ENCODE peak calls at places on chromosomes 12 and 14, in eight cellular contexts. One of them, this sample, is unnamed. For H3K4me1, the result is how much of the 10 kb centered on the place peaks cover.

GRCh38 chr12:59030415-59030814 is 110.1 kb upstream of the LRIG3 start:
- DNase-seq in IMR-90: no peak
- DNase-seq in pancreas: peak
- DNase-seq in stomach: peak
- DNase-seq in hepatocyte: no peak
- DNase-seq in lower lobe of right lung: peak
- DNase-seq in upper lobe of left lung: no peak
- DNase-seq in uterus: no peak
- DNase-seq in this sample: no peak

GRCh38 chr14:104681689-104682074 is 7.7 kb upstream of the INF2 start:
- DNase-seq in IMR-90: peak
- DNase-seq in pancreas: peak
- DNase-seq in stomach: peak
- DNase-seq in hepatocyte: peak
- DNase-seq in lower lobe of right lung: peak
- DNase-seq in upper lobe of left lung: peak
- DNase-seq in uterus: peak
- DNase-seq in this sample: no peak

GRCh38 chr12:64806593-64806992 is 17.9 kb upstream of the TBC1D30 start:
- DNase-seq in IMR-90: peak
- DNase-seq in pancreas: no peak
- DNase-seq in stomach: no peak
- DNase-seq in hepatocyte: no peak
- DNase-seq in lower lobe of right lung: no peak
- DNase-seq in upper lobe of left lung: no peak
- DNase-seq in uterus: no peak
- DNase-seq in this sample: no peak

GRCh38 chr14:23398348-23398747 is 9.7 kb downstream of the MYH6 start:
- DNase-seq in IMR-90: no peak
- DNase-seq in pancreas: no peak
- DNase-seq in stomach: no peak
- DNase-seq in hepatocyte: no peak
- DNase-seq in lower lobe of right lung: no peak
- DNase-seq in upper lobe of left lung: no peak
- DNase-seq in uterus: no peak
- DNase-seq in this sample: no peak

GRCh38 chr14:91374287-91374880 is 43.2 kb downstream of the CCDC88C start:
- DNase-seq in IMR-90: no peak
- DNase-seq in pancreas: no peak
- DNase-seq in stomach: no peak
- DNase-seq in hepatocyte: no peak
- DNase-seq in lower lobe of right lung: no peak
- DNase-seq in upper lobe of left lung: no peak
- DNase-seq in uterus: no peak
- DNase-seq in this sample: no peak

GRCh38 chr14:66403183-66403582 is 83.0 kb upstream of the CCDC196 start:
- DNase-seq in IMR-90: peak
- DNase-seq in pancreas: no peak
- DNase-seq in stomach: no peak
- DNase-seq in hepatocyte: peak
- DNase-seq in lower lobe of right lung: no peak
- DNase-seq in upper lobe of left lung: no peak
- DNase-seq in uterus: no peak
- DNase-seq in this sample: no peak

GRCh38 chr12:57112492-57113294 is 1.5 kb upstream of the STAT6 start:
- DNase-seq in IMR-90: no peak
- DNase-seq in pancreas: no peak
- DNase-seq in stomach: peak
- DNase-seq in hepatocyte: no peak
- DNase-seq in lower lobe of right lung: no peak
- DNase-seq in upper lobe of left lung: no peak
- DNase-seq in uterus: no peak
- DNase-seq in this sample: no peak

GRCh38 chr12:14408208-14408607 is 42.7 kb downstream of the ATF7IP start:
- DNase-seq in IMR-90: peak
- DNase-seq in pancreas: no peak
- DNase-seq in stomach: no peak
- DNase-seq in hepatocyte: no peak
- DNase-seq in lower lobe of right lung: no peak
- DNase-seq in upper lobe of left lung: no peak
- DNase-seq in uterus: no peak
- DNase-seq in this sample: no peak

GRCh38 chr12:118493962-118494361 is 117.6 kb downstream of the SUDS3 start:
- DNase-seq in IMR-90: no peak
- DNase-seq in pancreas: no peak
- DNase-seq in stomach: no peak
- DNase-seq in hepatocyte: no peak
- DNase-seq in lower lobe of right lung: no peak
- DNase-seq in upper lobe of left lung: no peak
- DNase-seq in uterus: no peak
- DNase-seq in this sample: no peak

GRCh38 chr12:12147111-12147510 is 76.4 kb downstream of the BCL2L14 start:
- DNase-seq in IMR-90: no peak
- DNase-seq in pancreas: no peak
- DNase-seq in stomach: no peak
- DNase-seq in hepatocyte: no peak
- DNase-seq in lower lobe of right lung: no peak
- DNase-seq in upper lobe of left lung: no peak
- DNase-seq in uterus: no peak
- DNase-seq in this sample: no peak

GRCh38 chr14:22929848-22930364 is 730 bp upstream of the PRMT5 start:
- DNase-seq in IMR-90: no peak
- DNase-seq in pancreas: no peak
- DNase-seq in stomach: no peak
- DNase-seq in hepatocyte: no peak
- DNase-seq in lower lobe of right lung: no peak
- DNase-seq in upper lobe of left lung: no peak
- DNase-seq in uterus: no peak
- DNase-seq in this sample: no peak

GRCh38 chr14:77039285-77040058 is 11.0 kb upstream of the IRF2BPL start:
- DNase-seq in IMR-90: peak
- DNase-seq in pancreas: no peak
- DNase-seq in stomach: no peak
- DNase-seq in hepatocyte: peak
- DNase-seq in lower lobe of right lung: no peak
- DNase-seq in upper lobe of left lung: no peak
- DNase-seq in uterus: peak
- DNase-seq in this sample: no peak

GRCh38 chr12:124917135-124917840 is 2.8 kb upstream of the UBC start:
- DNase-seq in IMR-90: peak
- DNase-seq in pancreas: peak
- DNase-seq in stomach: peak
- DNase-seq in hepatocyte: peak
- DNase-seq in lower lobe of right lung: peak
- DNase-seq in upper lobe of left lung: peak
- DNase-seq in uterus: peak
- DNase-seq in this sample: peak

GRCh38 chr12:64187370-64187769 is 34.7 kb downstream of the KICS2 start:
- DNase-seq in IMR-90: peak
- DNase-seq in pancreas: no peak
- DNase-seq in stomach: no peak
- DNase-seq in hepatocyte: no peak
- DNase-seq in lower lobe of right lung: no peak
- DNase-seq in upper lobe of left lung: no peak
- DNase-seq in uterus: no peak
- DNase-seq in this sample: no peak

GRCh38 chr12:77724367-77724957 is 106.2 kb upstream of the NAV3 start:
- DNase-seq in IMR-90: peak
- DNase-seq in pancreas: no peak
- DNase-seq in stomach: no peak
- DNase-seq in hepatocyte: peak
- DNase-seq in lower lobe of right lung: no peak
- DNase-seq in upper lobe of left lung: no peak
- DNase-seq in uterus: no peak
- DNase-seq in this sample: no peak

GRCh38 chr12:76890407-76891143 is 11.8 kb upstream of the CSRP2 start:
- DNase-seq in IMR-90: no peak
- DNase-seq in pancreas: no peak
- DNase-seq in stomach: no peak
- DNase-seq in hepatocyte: peak
- DNase-seq in lower lobe of right lung: no peak
- DNase-seq in upper lobe of left lung: no peak
- DNase-seq in uterus: no peak
- DNase-seq in this sample: peak

GRCh38 chr12:31736472-31736871 is 7.7 kb upstream of the AMN1 start:
- DNase-seq in IMR-90: peak
- DNase-seq in pancreas: no peak
- DNase-seq in stomach: no peak
- DNase-seq in hepatocyte: peak
- DNase-seq in lower lobe of right lung: no peak
- DNase-seq in upper lobe of left lung: no peak
- DNase-seq in uterus: no peak
- DNase-seq in this sample: peak

GRCh38 chr12:43914391-43914790 is 78.5 kb downstream of the TMEM117 start:
- DNase-seq in IMR-90: no peak
- DNase-seq in pancreas: no peak
- DNase-seq in stomach: no peak
- DNase-seq in hepatocyte: no peak
- DNase-seq in lower lobe of right lung: no peak
- DNase-seq in upper lobe of left lung: no peak
- DNase-seq in uterus: no peak
- DNase-seq in this sample: no peak

GRCh38 chr14:22819191-22819988 is 4.2 kb upstream of the SLC7A7 start:
- DNase-seq in IMR-90: peak
- DNase-seq in pancreas: peak
- DNase-seq in stomach: peak
- DNase-seq in hepatocyte: peak
- DNase-seq in lower lobe of right lung: no peak
- DNase-seq in upper lobe of left lung: peak
- DNase-seq in uterus: no peak
- DNase-seq in this sample: no peak

GRCh38 chr12:81284137-81284536 is 206.3 kb downstream of the ACSS3 start:
- DNase-seq in IMR-90: peak
- DNase-seq in pancreas: no peak
- DNase-seq in stomach: no peak
- DNase-seq in hepatocyte: peak
- DNase-seq in lower lobe of right lung: no peak
- DNase-seq in upper lobe of left lung: no peak
- DNase-seq in uterus: no peak
- DNase-seq in this sample: no peak

GRCh38 chr12:129193263-129193871 is 340.1 kb downstream of the GLT1D1 start:
- DNase-seq in IMR-90: no peak
- DNase-seq in pancreas: no peak
- DNase-seq in stomach: peak
- DNase-seq in hepatocyte: no peak
- DNase-seq in lower lobe of right lung: no peak
- DNase-seq in upper lobe of left lung: no peak
- DNase-seq in uterus: no peak
- DNase-seq in this sample: no peak

GRCh38 chr12:57638096-57638495 is 5.1 kb upstream of the B4GALNT1 start:
- DNase-seq in IMR-90: no peak
- DNase-seq in pancreas: no peak
- DNase-seq in stomach: no peak
- DNase-seq in hepatocyte: no peak
- DNase-seq in lower lobe of right lung: no peak
- DNase-seq in upper lobe of left lung: no peak
- DNase-seq in uterus: no peak
- DNase-seq in this sample: no peak

GRCh38 chr12:124284368-124284767 is 10.5 kb upstream of the RFLNA start:
- DNase-seq in IMR-90: no peak
- DNase-seq in pancreas: no peak
- DNase-seq in stomach: no peak
- DNase-seq in hepatocyte: no peak
- DNase-seq in lower lobe of right lung: no peak
- DNase-seq in upper lobe of left lung: no peak
- DNase-seq in uterus: no peak
- DNase-seq in this sample: no peak

GRCh38 chr14:40855343-40855742 is 751.3 kb upstream of the LRFN5 start:
- DNase-seq in IMR-90: no peak
- DNase-seq in pancreas: no peak
- DNase-seq in stomach: no peak
- DNase-seq in hepatocyte: no peak
- DNase-seq in lower lobe of right lung: no peak
- DNase-seq in upper lobe of left lung: no peak
- DNase-seq in uterus: no peak
- DNase-seq in this sample: no peak

DNA sequence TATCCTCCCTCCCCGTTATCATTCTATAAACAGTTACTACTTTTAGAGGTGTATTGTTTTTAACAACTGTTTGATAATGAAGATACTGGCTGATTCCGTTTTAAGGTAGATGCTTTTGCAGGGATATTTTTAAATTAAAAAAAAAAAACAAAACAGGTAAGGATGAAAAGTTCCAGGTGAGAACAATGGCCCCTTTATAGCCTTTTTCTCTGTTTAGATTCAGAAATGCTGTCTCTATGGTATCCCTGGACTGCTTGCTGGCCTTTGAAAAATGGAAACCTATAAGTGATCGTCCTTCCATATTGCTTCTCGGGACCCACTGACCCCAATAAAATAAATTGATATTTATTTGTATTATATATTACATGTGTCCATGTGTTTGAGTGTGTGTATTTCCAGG is 23.2 kb upstream of the ANO6 start:
- DNase-seq in IMR-90: no peak
- DNase-seq in pancreas: no peak
- DNase-seq in stomach: no peak
- DNase-seq in hepatocyte: no peak
- DNase-seq in lower lobe of right lung: no peak
- DNase-seq in upper lobe of left lung: no peak
- DNase-seq in uterus: no peak
- DNase-seq in this sample: no peak
- TF ChIP-seq CTCF in IMR-90: no peak
- TF ChIP-seq CTCF in pancreas: no peak
- TF ChIP-seq CTCF in stomach: no peak
- TF ChIP-seq CTCF in hepatocyte: no peak
- TF ChIP-seq CTCF in lower lobe of right lung: no peak
- TF ChIP-seq CTCF in upper lobe of left lung: no peak
- TF ChIP-seq CTCF in uterus: no peak
- TF ChIP-seq CTCF in this sample: no peak

GRCh38 chr12:47777741-47778558 is 4.9 kb downstream of the SLC48A1 start:
- DNase-seq in IMR-90: no peak
- DNase-seq in pancreas: no peak
- DNase-seq in stomach: peak
- DNase-seq in hepatocyte: no peak
- DNase-seq in lower lobe of right lung: peak
- DNase-seq in upper lobe of left lung: no peak
- DNase-seq in uterus: no peak
- DNase-seq in this sample: no peak
- H3K4me1 ChIP-seq in IMR-90: under half
- H3K4me1 ChIP-seq in pancreas: under half
- H3K4me1 ChIP-seq in stomach: under half
- H3K4me1 ChIP-seq in hepatocyte: under half
- H3K4me1 ChIP-seq in lower lobe of right lung: half or more
- H3K4me1 ChIP-seq in upper lobe of left lung: half or more
- H3K4me1 ChIP-seq in uterus: under half
- H3K4me1 ChIP-seq in this sample: under half

GRCh38 chr14:102451064-102451352 is 58.6 kb downstream of the ANKRD9 start:
- DNase-seq in IMR-90: no peak
- DNase-seq in pancreas: no peak
- DNase-seq in stomach: no peak
- DNase-seq in hepatocyte: no peak
- DNase-seq in lower lobe of right lung: no peak
- DNase-seq in upper lobe of left lung: no peak
- DNase-seq in uterus: no peak
- DNase-seq in this sample: no peak
- H3K27ac ChIP-seq in IMR-90: no peak
- H3K27ac ChIP-seq in pancreas: no peak
- H3K27ac ChIP-seq in stomach: no peak
- H3K27ac ChIP-seq in hepatocyte: no peak
- H3K27ac ChIP-seq in lower lobe of right lung: no peak
- H3K27ac ChIP-seq in upper lobe of left lung: no peak
- H3K27ac ChIP-seq in uterus: no peak
- H3K27ac ChIP-seq in this sample: no peak

GRCh38 chr12:54958048-54958658 is 26.4 kb downstream of the TESPA1 start:
- DNase-seq in IMR-90: peak
- DNase-seq in pancreas: no peak
- DNase-seq in stomach: peak
- DNase-seq in hepatocyte: peak
- DNase-seq in lower lobe of right lung: no peak
- DNase-seq in upper lobe of left lung: no peak
- DNase-seq in uterus: no peak
- DNase-seq in this sample: peak
- TF ChIP-seq CTCF in IMR-90: peak
- TF ChIP-seq CTCF in pancreas: peak
- TF ChIP-seq CTCF in stomach: peak
- TF ChIP-seq CTCF in hepatocyte: peak
- TF ChIP-seq CTCF in lower lobe of right lung: peak
- TF ChIP-seq CTCF in upper lobe of left lung: peak
- TF ChIP-seq CTCF in uterus: peak
- TF ChIP-seq CTCF in this sample: peak

This sample was measured in CD8-positive, alpha-beta T cell.